ENCODE peak calls at places on chromosomes 4 and X, in nine cellular contexts. Z, W, S, E, K, H, M, J and I are unnamed samples.

GRCh38 chrX:66004928-66005831 is 34.7 kb downstream of the VSIG4 start:
- DNase-seq in K (no peak), J (no peak), S (no peak), H (no peak), E (peak), W (no peak), M (no peak), Z (no peak), I (no peak)

GRCh38 chr4:25578431-25578830 is 77.2 kb upstream of the SLC34A2 start:
- DNase-seq in E (no peak), W (no peak), Z (no peak), K (no peak), M (no peak), H (no peak), S (no peak), J (no peak), I (no peak)

GRCh38 chr4:109729155-109729562 is 711 bp downstream of the PLA2G12A start:
- DNase-seq in K (no peak), J (no peak), Z (no peak), S (peak), M (no peak), H (no peak), W (no peak), E (peak), I (no peak)

GRCh38 chrX:16119353-16120220 is 3.8 kb upstream of the GRPR start:
- DNase-seq in J (no peak), M (no peak), W (no peak), Z (no peak), H (no peak), E (peak), S (no peak), K (no peak), I (no peak)

GRCh38 chr4:145681956-145682355 is 2.0 kb downstream of the C4orf51 start:
- DNase-seq in H (no peak), S (peak), M (no peak), W (no peak), Z (no peak), K (no peak), J (no peak), E (no peak), I (no peak)

GRCh38 chr4:15963001-15963451 is at the start of gene FGFBP2:
- DNase-seq in M (peak), S (peak), Z (no peak), W (no peak), K (peak), H (peak), J (peak), E (peak), I (peak)

GRCh38 chrX:43500996-43501694 is 155.0 kb upstream of the MAOA start:
- DNase-seq in M (no peak), H (no peak), W (no peak), K (no peak), E (no peak), Z (no peak), S (no peak), J (no peak), I (no peak)

GRCh38 chrX:13223868-13224555 is 95.8 kb downstream of the ATXN3L start:
- DNase-seq in K (no peak), M (peak), H (no peak), W (no peak), S (peak), Z (no peak), J (peak), E (no peak), I (no peak)

GRCh38 chr4:71206763-71207162 is 132.1 kb upstream of the SLC4A4 start:
- DNase-seq in J (no peak), K (no peak), E (no peak), Z (no peak), S (peak), W (no peak), M (no peak), H (no peak), I (no peak)

GRCh38 chr4:146643812-146644401 is 5.2 kb downstream of the POU4F2 start:
- DNase-seq in E (peak), K (no peak), H (no peak), W (no peak), Z (no peak), M (no peak), S (peak), J (no peak), I (no peak)

GRCh38 chr4:95124906-95125504 is 367.2 kb downstream of the BMPR1B start:
- DNase-seq in J (peak), W (no peak), K (no peak), H (no peak), S (peak), Z (no peak), E (peak), M (peak), I (peak)

GRCh38 chr4:56828784-56829535 is 7.5 kb upstream of the SPINK2 start:
- DNase-seq in M (no peak), K (no peak), W (no peak), Z (no peak), H (no peak), J (no peak), E (no peak), S (peak), I (no peak)

GRCh38 chr4:19010766-19011165 is 989.2 kb upstream of the LCORL start:
- DNase-seq in W (no peak), S (no peak), K (no peak), M (no peak), E (no peak), H (no peak), J (no peak), Z (no peak), I (no peak)

GRCh38 chr4:35709080-35709479 is 535.2 kb downstream of the ARAP2 start:
- DNase-seq in S (no peak), Z (no peak), K (no peak), W (no peak), H (no peak), J (no peak), E (no peak), M (no peak), I (no peak)

GRCh38 chr4:8731364-8731763 is 138.8 kb downstream of the CPZ start:
- DNase-seq in J (no peak), H (no peak), S (no peak), Z (peak), E (no peak), M (no peak), K (no peak), W (no peak), I (no peak)

GRCh38 chr4:118348886-118349285 is 3.9 kb downstream of the PRSS12 start:
- DNase-seq in E (no peak), W (no peak), M (no peak), J (no peak), H (no peak), Z (no peak), K (no peak), S (no peak), I (no peak)

GRCh38 chr4:169254546-169254983 is 16.2 kb downstream of the SH3RF1 start:
- DNase-seq in Z (no peak), W (no peak), K (no peak), M (peak), E (no peak), S (peak), H (no peak), J (no peak), I (peak)

GRCh38 chr4:84578540-84579409 is 4.2 kb upstream of the CDS1 start:
- DNase-seq in K (no peak), J (peak), H (no peak), W (no peak), S (peak), Z (no peak), M (no peak), E (peak), I (peak)

GRCh38 chrX:6693051-6693450 is 158.1 kb upstream of the VCX3A start:
- DNase-seq in Z (no peak), W (no peak), H (no peak), S (no peak), J (no peak), K (no peak), E (no peak), M (no peak), I (no peak)

GRCh38 chr4:139692300-139693012 is 26.8 kb downstream of the MGST2 start:
- DNase-seq in W (no peak), H (no peak), M (peak), S (no peak), Z (no peak), J (no peak), E (no peak), K (no peak), I (no peak)

GRCh38 chr4:104591505-104591904 is 96.8 kb upstream of the CXXC4 start:
- DNase-seq in W (no peak), E (no peak), H (no peak), S (no peak), K (no peak), J (peak), Z (no peak), M (peak), I (no peak)

GRCh38 chr4:139889194-139889762 is 223.7 kb downstream of the MGST2 start:
- DNase-seq in K (no peak), J (no peak), M (no peak), E (no peak), W (no peak), Z (no peak), H (no peak), S (no peak), I (peak)

GRCh38 chrX:39729834-39730670 is 367.7 kb downstream of the BCOR start:
- DNase-seq in K (no peak), H (no peak), J (peak), M (no peak), E (no peak), S (no peak), W (no peak), Z (no peak), I (no peak)

GRCh38 chr4:5032825-5033224 is 13.6 kb upstream of the CYTL1 start:
- DNase-seq in S (no peak), E (no peak), H (no peak), Z (no peak), K (no peak), W (no peak), J (no peak), M (no peak), I (no peak)

GRCh38 chr4:168139336-168139735 is 47.0 kb downstream of the ANXA10 start:
- DNase-seq in J (no peak), S (peak), H (no peak), K (no peak), E (no peak), Z (no peak), W (no peak), M (no peak), I (no peak)

GRCh38 chr4:6688879-6689505 is 4.7 kb upstream of the S100P start:
- DNase-seq in S (peak), Z (no peak), J (no peak), W (no peak), E (no peak), K (peak), M (no peak), H (peak), I (no peak)

GRCh38 chrX:132401935-132402334 is 86.9 kb downstream of the MBNL3 start:
- DNase-seq in J (no peak), S (peak), M (no peak), Z (no peak), E (no peak), H (no peak), W (no peak), K (no peak), I (peak)

GRCh38 chr4:52369649-52370048 is 289.5 kb downstream of the USP46 start:
- DNase-seq in Z (no peak), H (no peak), K (no peak), M (no peak), W (no peak), J (no peak), S (no peak), E (no peak), I (no peak)

GRCh38 chr4:168421671-168422070 is 58.6 kb downstream of the DDX60L start:
- DNase-seq in J (no peak), H (no peak), M (no peak), S (peak), Z (no peak), W (no peak), K (peak), E (no peak), I (no peak)

GRCh38 chr4:336099-336892 is 1.3 kb upstream of the ZNF141 start:
- DNase-seq in J (no peak), K (no peak), E (no peak), Z (peak), H (peak), M (peak), W (no peak), S (peak), I (peak)

GRCh38 chrX:93874554-93874953 is 200.5 kb downstream of the FAM133A start:
- DNase-seq in H (no peak), S (peak), W (no peak), J (peak), K (no peak), M (no peak), E (peak), Z (no peak), I (no peak)

GRCh38 chrX:11739796-11740195 is 18.2 kb upstream of the MSL3 start:
- DNase-seq in M (no peak), S (no peak), Z (no peak), K (no peak), H (no peak), J (no peak), E (no peak), W (no peak), I (no peak)

GRCh38 chrX:13123857-13124345 is 79.5 kb upstream of the FAM9C start:
- DNase-seq in H (no peak), E (no peak), W (no peak), J (no peak), K (no peak), S (peak), M (no peak), Z (no peak), I (no peak)

GRCh38 chrX:71543316-71543715 is 10.4 kb downstream of the OGT start:
- DNase-seq in H (no peak), K (no peak), Z (no peak), M (no peak), E (no peak), S (peak), J (no peak), W (no peak), I (no peak)

GRCh38 chr4:150510176-150510875 is 71.6 kb upstream of the MAB21L2 start:
- DNase-seq in E (no peak), H (no peak), Z (no peak), W (no peak), M (no peak), S (peak), J (no peak), K (no peak), I (no peak)

GRCh38 chr4:127309360-127310095 is 323.2 kb upstream of the INTU start:
- DNase-seq in H (no peak), S (peak), E (no peak), Z (no peak), M (no peak), W (no peak), J (no peak), K (no peak), I (no peak)

GRCh38 chr4:36278789-36279188 is 2.6 kb upstream of the DTHD1 start:
- DNase-seq in S (no peak), K (no peak), M (no peak), W (no peak), Z (no peak), E (no peak), J (no peak), H (no peak), I (no peak)

GRCh38 chr4:116016201-116016600 is 902.8 kb upstream of the NDST4 start:
- DNase-seq in Z (no peak), H (no peak), M (peak), W (no peak), S (peak), J (no peak), K (peak), E (no peak), I (peak)